ENCODE peak calls at places on chromosomes 12 and 14, in ten cellular contexts. L is Panc1; M is H1; J is CD8-positive, alpha-beta memory T cell; W is left ventricle myocardium inferior; H is CD4-positive, alpha-beta T cell; R is RWPE1; T is testis; C is IMR-90; Q is prostate gland. F is an unnamed sample.

GRCh38 chr12:114209852-114210251 is 196.1 kb downstream of the TBX5 start:
- DNase-seq in T (no peak), W (no peak), M (no peak), H (no peak), J (no peak), Q (no peak), C (no peak), L (no peak), R (no peak), F (no peak)

GRCh38 chr12:580813-581212 is 82.4 kb downstream of the NINJ2 start:
- DNase-seq in W (no peak), H (no peak), M (no peak), T (no peak), L (no peak), J (no peak), Q (no peak), C (no peak), R (no peak), F (no peak)

GRCh38 chr12:125742413-125742812 is 677.2 kb downstream of the AACS start:
- DNase-seq in J (no peak), L (no peak), C (no peak), W (no peak), M (no peak), R (no peak), T (no peak), H (no peak), Q (no peak), F (no peak)

GRCh38 chr14:92565718-92566115 is 52.1 kb downstream of the RIN3 start:
- DNase-seq in L (no peak), Q (no peak), R (peak), H (no peak), J (no peak), M (no peak), C (no peak), T (no peak), W (no peak), F (no peak)

GRCh38 chr14:41257476-41257875 is 349.2 kb upstream of the LRFN5 start:
- DNase-seq in C (no peak), T (no peak), W (no peak), H (no peak), Q (no peak), L (no peak), M (no peak), J (no peak), R (no peak), F (no peak)

GRCh38 chr12:128259556-128260070 is 7.4 kb upstream of the TMEM132C start:
- DNase-seq in M (no peak), L (no peak), R (no peak), Q (no peak), H (no peak), T (peak), C (no peak), J (no peak), W (no peak), F (no peak)

GRCh38 chr12:123150804-123151678 is at the start of gene PITPNM2:
- DNase-seq in W (peak), M (no peak), H (peak), T (peak), L (no peak), C (peak), Q (peak), R (peak), J (peak), F (no peak)

GRCh38 chr14:49598479-49599301 is at the start of gene LRR1:
- DNase-seq in R (peak), Q (peak), C (peak), L (no peak), T (peak), J (peak), H (peak), M (no peak), W (peak), F (peak)

GRCh38 chr12:14779834-14780233 is 23.4 kb downstream of the WBP11 start:
- DNase-seq in Q (no peak), H (no peak), L (no peak), J (no peak), R (no peak), W (no peak), M (no peak), C (no peak), T (no peak), F (no peak)

GRCh38 chr12:69985656-69986055 is 160.6 kb downstream of the MYRFL start:
- DNase-seq in M (peak), C (no peak), J (no peak), R (peak), L (no peak), Q (no peak), W (no peak), T (no peak), H (no peak), F (no peak)

GRCh38 chr12:121598672-121599287 is 18.0 kb upstream of the KDM2B start:
- DNase-seq in W (no peak), C (no peak), Q (no peak), L (no peak), H (no peak), T (no peak), M (no peak), R (no peak), J (no peak), F (no peak)

GRCh38 chr12:67624355-67624754 is 24.2 kb upstream of the DYRK2 start:
- DNase-seq in Q (no peak), H (no peak), J (no peak), L (no peak), M (no peak), T (no peak), R (no peak), C (no peak), W (no peak), F (no peak)

GRCh38 chr12:132156926-132157325 is 12.7 kb downstream of the NOC4L start:
- DNase-seq in M (no peak), L (no peak), H (no peak), Q (no peak), W (no peak), R (no peak), C (no peak), J (no peak), T (no peak), F (no peak)

GRCh38 chr14:105480165-105480564 is 5.5 kb downstream of the CRIP2 start:
- DNase-seq in L (no peak), J (no peak), R (no peak), H (no peak), W (no peak), Q (no peak), C (no peak), T (no peak), M (no peak), F (no peak)

GRCh38 chr12:116544656-116545055 is 14.5 kb upstream of the MAP1LC3B2 start:
- DNase-seq in J (no peak), C (no peak), M (no peak), R (no peak), T (peak), H (no peak), Q (peak), W (no peak), L (no peak), F (no peak)

GRCh38 chr12:124496584-124496983 is 70.8 kb downstream of the NCOR2 start:
- DNase-seq in L (no peak), J (no peak), H (no peak), W (no peak), M (no peak), Q (no peak), C (peak), R (peak), T (no peak), F (no peak)

GRCh38 chr12:95601626-95602025 is 50.4 kb upstream of the USP44 start:
- DNase-seq in W (no peak), M (no peak), R (peak), C (peak), T (no peak), J (no peak), H (no peak), Q (no peak), L (no peak), F (no peak)

GRCh38 chr14:76937181-76938091 is 91.1 kb downstream of the IRF2BPL start:
- DNase-seq in L (no peak), J (no peak), M (no peak), W (peak), Q (no peak), H (no peak), R (peak), T (peak), C (peak), F (no peak)

GRCh38 chr14:96637521-96637920 is 135.3 kb downstream of the PAPOLA start:
- DNase-seq in J (no peak), L (no peak), H (no peak), Q (no peak), R (no peak), W (no peak), T (no peak), C (no peak), M (no peak), F (no peak)

GRCh38 chr14:96156804-96157760 is 47.6 kb upstream of the BDKRB2 start:
- DNase-seq in J (no peak), W (no peak), M (no peak), C (no peak), H (no peak), L (no peak), Q (no peak), T (no peak), R (no peak), F (no peak)

GRCh38 chr14:42192659-42193425 is 586.2 kb downstream of the LRFN5 start:
- DNase-seq in C (peak), T (no peak), M (no peak), H (no peak), R (peak), L (peak), W (no peak), Q (peak), J (no peak), F (peak)

GRCh38 chr14:77088219-77088618 is 9.8 kb upstream of the CIPC start:
- DNase-seq in C (no peak), R (peak), J (no peak), W (no peak), Q (peak), M (peak), H (no peak), L (no peak), T (no peak), F (peak)

GRCh38 chr14:90756755-90757345 is 59.4 kb downstream of the TTC7B start:
- DNase-seq in T (no peak), L (no peak), Q (peak), H (no peak), C (no peak), J (no peak), R (no peak), M (no peak), W (no peak), F (no peak)

GRCh38 chr12:109883429-109883828 is 3.1 kb upstream of the GLTP start:
- DNase-seq in J (no peak), W (no peak), M (no peak), Q (no peak), L (no peak), R (peak), H (no peak), T (no peak), C (no peak), F (no peak)

GRCh38 chr14:58693048-58693447 is 55.3 kb downstream of the DACT1 start:
- DNase-seq in H (no peak), T (no peak), J (no peak), Q (no peak), L (no peak), W (no peak), R (no peak), C (no peak), M (no peak), F (no peak)

GRCh38 chr12:28583771-28584261 is 393.6 kb downstream of the CCDC91 start:
- DNase-seq in T (no peak), M (no peak), L (no peak), C (peak), J (no peak), W (no peak), R (no peak), Q (no peak), H (no peak), F (no peak)

GRCh38 chr12:19129486-19130223 is at the start of gene PLEKHA5:
- DNase-seq in L (no peak), M (no peak), C (peak), J (peak), H (peak), T (peak), W (peak), Q (peak), R (peak), F (no peak)

GRCh38 chr14:23067847-23068791 is 10.8 kb upstream of the CDH24 start:
- DNase-seq in Q (no peak), H (no peak), M (no peak), J (no peak), L (no peak), C (no peak), W (no peak), T (no peak), R (no peak), F (no peak)

DNA sequence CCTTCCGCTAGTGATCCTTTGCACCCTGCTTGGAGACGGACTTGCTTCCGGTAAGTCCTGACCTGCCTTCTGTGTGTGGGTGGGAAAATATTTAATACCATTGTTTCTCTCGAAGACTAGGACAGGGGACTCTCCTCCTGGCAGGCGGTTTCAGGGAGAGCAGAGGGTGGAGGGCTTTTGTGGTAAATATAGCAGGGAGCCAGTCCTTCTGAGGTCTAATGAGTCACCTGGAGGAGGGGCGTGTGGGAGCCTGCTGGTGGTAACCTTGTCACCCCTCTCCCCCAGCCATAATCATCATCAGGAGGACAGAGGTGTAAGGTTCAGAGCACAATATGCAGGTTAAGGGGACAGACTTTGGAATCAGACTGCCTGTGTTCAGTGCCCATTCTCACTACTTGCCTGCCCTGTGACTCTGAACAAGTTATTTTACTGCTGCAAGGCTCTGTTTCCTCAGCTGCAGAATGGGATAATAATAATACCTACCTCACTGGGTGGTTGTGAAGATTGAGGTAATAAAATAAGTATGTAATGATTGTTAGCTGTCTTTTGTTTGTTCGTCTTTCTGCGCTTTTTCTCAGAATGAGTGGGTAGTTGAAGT is 47.4 kb downstream of the SUSD6 start:
- DNase-seq in L (no peak), C (peak), H (no peak), W (no peak), T (no peak), J (no peak), M (no peak), Q (no peak), R (peak), F (peak)
- H3K27ac ChIP-seq in L (no peak), C (no peak), H (no peak), W (peak), T (no peak), J (peak), M (no peak), Q (peak), R (peak), F (peak)

GRCh38 chr12:52524241-52524897 is 4.2 kb upstream of the KRT5 start:
- DNase-seq in C (no peak), M (no peak), H (no peak), J (no peak), T (no peak), W (no peak), Q (peak), L (no peak), R (peak), F (no peak)
- H3K27ac ChIP-seq in C (no peak), M (no peak), H (no peak), J (no peak), T (no peak), W (no peak), Q (peak), L (no peak), R (peak), F (peak)

GRCh38 chr12:49673446-49674317 is 33.5 kb downstream of the FMNL3 start:
- DNase-seq in L (no peak), H (no peak), W (peak), T (peak), C (peak), R (no peak), M (no peak), Q (peak), J (no peak), F (no peak)
- H3K27ac ChIP-seq in L (no peak), H (peak), W (peak), T (peak), C (peak), R (peak), M (peak), Q (peak), J (peak), F (no peak)

GRCh38 chr14:20415723-20416622 is 2.7 kb upstream of the TEP1 start:
- DNase-seq in L (no peak), J (no peak), R (peak), C (peak), H (no peak), W (no peak), M (no peak), Q (no peak), T (peak), F (no peak)
- H3K27ac ChIP-seq in L (no peak), J (no peak), R (no peak), C (no peak), H (no peak), W (no peak), M (no peak), Q (no peak), T (no peak), F (no peak)